ENCODE peak calls at places on chromosome 5, in four cellular contexts. Y is right lobe of liver, W is NCI-H1694 treated with DMSO at 0.1 percent for 48 hours, J is AG08395. B is an unnamed sample.
A peak's percentile ranks its signal among the peaks of the same experiment; 100 is the strongest.

GRCh38 chr5:68954618-68954910 is 139.2 kb upstream of the SLC30A5 start:
- DNase-seq in Y (no peak), W (no peak), J (no peak), B (no peak)

GRCh38 chr5:56676091-56676768 is 139.1 kb upstream of the MAP3K1 start:
- DNase-seq in Y (no peak), W (no peak), J (no peak), B (no peak)

GRCh38 chr5:178326054-178326715 is 93.6 kb upstream of the PHYKPL start:
- DNase-seq in Y (peak; percentile 3), W (no peak), J (no peak), B (peak; percentile 80)

GRCh38 chr5:119031047-119031886 is 39.6 kb upstream of the DMXL1 start:
- DNase-seq in Y (no peak), W (no peak), J (no peak), B (no peak)

GRCh38 chr5:15105799-15106393 is 234.3 kb upstream of the ANKH start:
- DNase-seq in Y (no peak), W (peak; percentile 48), J (peak; percentile 76), B (peak; percentile 33)

GRCh38 chr5:176820937-176821336 is 10.6 kb downstream of the UNC5A start:
- DNase-seq in Y (no peak), W (no peak), J (no peak), B (no peak)

GRCh38 chr5:13780081-13780480 is 164.4 kb downstream of the DNAH5 start:
- DNase-seq in Y (no peak), W (no peak), J (no peak), B (no peak)

GRCh38 chr5:124871299-124871698 is 124.9 kb upstream of the ZNF608 start:
- DNase-seq in Y (no peak), W (peak; percentile 9), J (peak; percentile 58), B (peak; percentile 23)

GRCh38 chr5:180630426-180630825 is 19.0 kb downstream of the FLT4 start:
- DNase-seq in Y (no peak), W (no peak), J (no peak), B (no peak)

GRCh38 chr5:150264667-150265603 is 24.6 kb downstream of the CAMK2A start:
- DNase-seq in Y (no peak), W (no peak), J (no peak), B (no peak)

GRCh38 chr5:127290019-127290945 is at the start of gene MEGF10:
- DNase-seq in Y (peak; percentile 48), W (peak; percentile 14), J (peak; percentile 72), B (no peak)

GRCh38 chr5:40401965-40402364 is 277.8 kb upstream of the PTGER4 start:
- DNase-seq in Y (no peak), W (no peak), J (no peak), B (no peak)

GRCh38 chr5:50962934-50963646 is 296.7 kb downstream of the PARP8 start:
- DNase-seq in Y (peak; percentile 60), W (peak; percentile 64), J (peak; percentile 83), B (peak; percentile 75)

GRCh38 chr5:126846344-126846743 is 69.4 kb downstream of the LMNB1 start:
- DNase-seq in Y (no peak), W (no peak), J (peak; percentile 53), B (no peak)

GRCh38 chr5:95628933-95629332 is 9.0 kb downstream of the GPR150 start:
- DNase-seq in Y (no peak), W (no peak), J (no peak), B (no peak)

GRCh38 chr5:140182803-140183367 is 7.9 kb downstream of the CYSTM1 start:
- DNase-seq in Y (no peak), W (no peak), J (peak; percentile 57), B (peak; percentile 27)

GRCh38 chr5:33180900-33181299 is 259.9 kb upstream of the TARS1 start:
- DNase-seq in Y (no peak), W (peak; percentile 29), J (peak; percentile 38), B (no peak)

GRCh38 chr5:181217111-181217804 is 5.8 kb upstream of the TRIM41 start:
- DNase-seq in Y (peak; percentile 44), W (no peak), J (peak; percentile 41), B (peak; percentile 76)

GRCh38 chr5:139678751-139679750 is 30.9 kb downstream of the CXXC5 start:
- DNase-seq in Y (no peak), W (no peak), J (peak; percentile 78), B (no peak)